ENCODE peak calls at places on chromosomes 6 and 20, in seven cellular contexts. One of them, this sample, is unnamed. For H3K4me1, the result is how much of the 10 kb centered on the place peaks cover.

GRCh38 chr6:2197177-2197671 is 48.2 kb downstream of the GMDS start:
- DNase-seq in right lobe of liver: no peak
- DNase-seq in stomach: no peak
- DNase-seq in sigmoid colon: no peak
- DNase-seq in cardiac muscle cell: peak
- DNase-seq in A549: no peak
- DNase-seq in neural progenitor cell: no peak
- DNase-seq in this sample: no peak

GRCh38 chr6:43508481-43509141 is 1.5 kb downstream of the LRRC73 start:
- DNase-seq in right lobe of liver: no peak
- DNase-seq in stomach: no peak
- DNase-seq in sigmoid colon: no peak
- DNase-seq in cardiac muscle cell: no peak
- DNase-seq in A549: no peak
- DNase-seq in neural progenitor cell: no peak
- DNase-seq in this sample: no peak

GRCh38 chr20:49785851-49786174 is 26.8 kb upstream of the SLC9A8 start:
- DNase-seq in right lobe of liver: no peak
- DNase-seq in stomach: no peak
- DNase-seq in sigmoid colon: no peak
- DNase-seq in cardiac muscle cell: no peak
- DNase-seq in A549: no peak
- DNase-seq in neural progenitor cell: no peak
- DNase-seq in this sample: no peak

GRCh38 chr6:85675030-85675819 is 32.5 kb upstream of the SYNCRIP start:
- DNase-seq in right lobe of liver: no peak
- DNase-seq in stomach: no peak
- DNase-seq in sigmoid colon: no peak
- DNase-seq in cardiac muscle cell: peak
- DNase-seq in A549: peak
- DNase-seq in neural progenitor cell: peak
- DNase-seq in this sample: no peak

GRCh38 chr6:169022079-169022478 is 231.6 kb downstream of the THBS2 start:
- DNase-seq in right lobe of liver: no peak
- DNase-seq in stomach: no peak
- DNase-seq in sigmoid colon: no peak
- DNase-seq in cardiac muscle cell: no peak
- DNase-seq in A549: no peak
- DNase-seq in neural progenitor cell: peak
- DNase-seq in this sample: no peak

GRCh38 chr20:17479041-17479657 is 52.0 kb downstream of the BFSP1 start:
- DNase-seq in right lobe of liver: no peak
- DNase-seq in stomach: no peak
- DNase-seq in sigmoid colon: no peak
- DNase-seq in cardiac muscle cell: no peak
- DNase-seq in A549: no peak
- DNase-seq in neural progenitor cell: no peak
- DNase-seq in this sample: no peak

GRCh38 chr20:33732166-33732970 is 572 bp downstream of the ZNF341 start:
- DNase-seq in right lobe of liver: peak
- DNase-seq in stomach: peak
- DNase-seq in sigmoid colon: peak
- DNase-seq in cardiac muscle cell: no peak
- DNase-seq in A549: peak
- DNase-seq in neural progenitor cell: no peak
- DNase-seq in this sample: peak

GRCh38 chr6:43171284-43172126 is 436 bp downstream of the SRF start:
- DNase-seq in right lobe of liver: peak
- DNase-seq in stomach: no peak
- DNase-seq in sigmoid colon: no peak
- DNase-seq in cardiac muscle cell: no peak
- DNase-seq in A549: no peak
- DNase-seq in neural progenitor cell: peak
- DNase-seq in this sample: no peak

GRCh38 chr20:57530327-57530981 is 5.5 kb upstream of the CTCFL start:
- DNase-seq in right lobe of liver: no peak
- DNase-seq in stomach: no peak
- DNase-seq in sigmoid colon: no peak
- DNase-seq in cardiac muscle cell: no peak
- DNase-seq in A549: no peak
- DNase-seq in neural progenitor cell: no peak
- DNase-seq in this sample: no peak

GRCh38 chr6:52537001-52537753 is 39.7 kb downstream of the TRAM2 start:
- DNase-seq in right lobe of liver: no peak
- DNase-seq in stomach: no peak
- DNase-seq in sigmoid colon: no peak
- DNase-seq in cardiac muscle cell: no peak
- DNase-seq in A549: no peak
- DNase-seq in neural progenitor cell: no peak
- DNase-seq in this sample: no peak

GRCh38 chr6:166476634-166477215 is 94.0 kb upstream of the MPC1 start:
- DNase-seq in right lobe of liver: no peak
- DNase-seq in stomach: no peak
- DNase-seq in sigmoid colon: no peak
- DNase-seq in cardiac muscle cell: no peak
- DNase-seq in A549: no peak
- DNase-seq in neural progenitor cell: no peak
- DNase-seq in this sample: no peak

GRCh38 chr6:33298773-33299236 is at the start of gene RGL2:
- DNase-seq in right lobe of liver: peak
- DNase-seq in stomach: peak
- DNase-seq in sigmoid colon: peak
- DNase-seq in cardiac muscle cell: peak
- DNase-seq in A549: peak
- DNase-seq in neural progenitor cell: peak
- DNase-seq in this sample: peak

GRCh38 chr20:3101737-3102574 is 17.4 kb upstream of the AVP start:
- DNase-seq in right lobe of liver: no peak
- DNase-seq in stomach: no peak
- DNase-seq in sigmoid colon: no peak
- DNase-seq in cardiac muscle cell: no peak
- DNase-seq in A549: no peak
- DNase-seq in neural progenitor cell: no peak
- DNase-seq in this sample: no peak

GRCh38 chr6:44512868-44513641 is 125.5 kb downstream of the CDC5L start:
- DNase-seq in right lobe of liver: no peak
- DNase-seq in stomach: no peak
- DNase-seq in sigmoid colon: no peak
- DNase-seq in cardiac muscle cell: no peak
- DNase-seq in A549: no peak
- DNase-seq in neural progenitor cell: no peak
- DNase-seq in this sample: no peak

GRCh38 chr6:46191961-46192360 is 21.2 kb upstream of the ENPP5 start:
- DNase-seq in right lobe of liver: no peak
- DNase-seq in stomach: no peak
- DNase-seq in sigmoid colon: no peak
- DNase-seq in cardiac muscle cell: peak
- DNase-seq in A549: no peak
- DNase-seq in neural progenitor cell: no peak
- DNase-seq in this sample: no peak

DNA sequence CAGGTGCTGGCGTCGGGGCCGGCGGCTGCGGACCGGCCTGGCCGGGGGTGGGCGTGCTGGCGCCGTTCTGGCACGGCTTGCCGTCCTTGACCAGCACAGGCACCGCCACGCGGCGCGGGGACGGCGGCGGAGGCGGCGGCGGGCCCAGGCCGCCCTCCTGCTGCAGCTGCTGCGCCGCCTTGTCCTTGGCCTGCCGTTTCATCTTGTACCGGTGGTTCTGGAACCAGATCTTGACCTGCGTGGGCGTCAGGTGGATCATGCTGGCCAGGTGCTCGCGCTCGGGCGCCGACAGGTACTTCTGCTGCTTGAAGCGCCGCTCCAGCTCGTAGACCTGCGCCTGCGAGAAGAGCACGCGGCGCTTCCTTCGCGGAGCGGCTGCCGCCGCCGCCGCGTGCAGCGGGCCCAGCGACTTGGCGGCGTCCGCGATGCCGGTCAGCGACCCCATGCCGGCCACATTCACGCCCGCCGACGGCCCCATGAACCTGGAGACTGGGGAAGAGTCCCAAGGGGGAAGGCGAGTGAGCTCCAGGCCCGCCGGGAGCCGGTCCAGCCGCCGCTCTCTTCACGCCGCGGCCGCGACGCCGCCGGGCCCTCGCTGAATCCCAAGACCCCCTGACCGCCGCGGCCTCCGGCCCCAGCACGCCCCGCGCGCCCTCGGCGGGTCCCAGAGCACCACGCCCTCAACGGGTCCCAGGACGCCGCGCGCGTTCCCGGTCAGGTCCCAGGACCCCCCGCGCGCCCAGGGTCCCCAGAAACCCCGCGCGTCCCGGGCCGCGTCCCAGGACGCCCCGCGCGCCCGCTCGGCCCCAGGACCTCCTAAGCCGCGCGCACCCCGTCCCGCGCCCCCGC is 1.1 kb downstream of the NKX2-4 start:
- DNase-seq in right lobe of liver: no peak
- DNase-seq in stomach: no peak
- DNase-seq in sigmoid colon: no peak
- DNase-seq in cardiac muscle cell: no peak
- DNase-seq in A549: no peak
- DNase-seq in neural progenitor cell: peak
- DNase-seq in this sample: no peak
- H3K4me3 ChIP-seq in right lobe of liver: no peak
- H3K4me3 ChIP-seq in stomach: peak
- H3K4me3 ChIP-seq in sigmoid colon: peak
- H3K4me3 ChIP-seq in cardiac muscle cell: no peak
- H3K4me3 ChIP-seq in A549: peak
- H3K4me3 ChIP-seq in neural progenitor cell: peak
- H3K4me3 ChIP-seq in this sample: peak

DNA sequence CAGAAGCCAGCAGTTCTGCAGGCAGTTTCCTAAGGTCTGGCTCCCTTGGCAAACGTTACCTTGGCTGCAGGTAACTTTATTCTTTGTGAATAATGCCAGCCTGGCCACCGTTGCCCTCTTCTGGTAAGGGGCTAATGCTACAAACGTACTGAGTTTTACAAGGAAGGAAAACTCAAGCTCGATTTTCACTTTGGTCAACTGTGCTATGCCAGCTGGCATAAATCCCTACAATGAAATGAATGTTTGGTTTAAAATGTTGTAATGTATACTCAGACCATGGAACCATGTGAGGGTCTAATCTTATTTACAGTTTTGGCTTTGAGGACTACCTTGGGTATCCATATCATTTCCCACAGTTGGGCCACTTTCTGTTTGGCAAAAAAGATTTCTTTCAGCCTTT is 101.4 kb downstream of the SLX4IP start:
- DNase-seq in right lobe of liver: peak
- DNase-seq in stomach: peak
- DNase-seq in sigmoid colon: no peak
- DNase-seq in cardiac muscle cell: peak
- DNase-seq in A549: peak
- DNase-seq in neural progenitor cell: peak
- DNase-seq in this sample: peak
- TF ChIP-seq CTCF in right lobe of liver: peak
- TF ChIP-seq CTCF in stomach: peak
- TF ChIP-seq CTCF in sigmoid colon: no peak
- TF ChIP-seq CTCF in cardiac muscle cell: peak
- TF ChIP-seq CTCF in A549: peak
- TF ChIP-seq CTCF in neural progenitor cell: peak
- TF ChIP-seq CTCF in this sample: peak

GRCh38 chr6:73732845-73733675 is 37.1 kb downstream of the CD109 start:
- DNase-seq in right lobe of liver: peak
- DNase-seq in stomach: peak
- DNase-seq in sigmoid colon: peak
- DNase-seq in cardiac muscle cell: peak
- DNase-seq in A549: peak
- DNase-seq in neural progenitor cell: peak
- DNase-seq in this sample: peak
- H3K4me1 ChIP-seq in right lobe of liver: under half
- H3K4me1 ChIP-seq in stomach: under half
- H3K4me1 ChIP-seq in sigmoid colon: under half
- H3K4me1 ChIP-seq in cardiac muscle cell: under half
- H3K4me1 ChIP-seq in A549: under half
- H3K4me1 ChIP-seq in neural progenitor cell: under half
- H3K4me1 ChIP-seq in this sample: under half

GRCh38 chr6:162922816-162923215 is 195.0 kb downstream of the PACRG start:
- DNase-seq in right lobe of liver: no peak
- DNase-seq in stomach: no peak
- DNase-seq in sigmoid colon: no peak
- DNase-seq in cardiac muscle cell: no peak
- DNase-seq in A549: no peak
- DNase-seq in neural progenitor cell: no peak
- DNase-seq in this sample: no peak
- H3K4me3 ChIP-seq in right lobe of liver: no peak
- H3K4me3 ChIP-seq in stomach: no peak
- H3K4me3 ChIP-seq in sigmoid colon: no peak
- H3K4me3 ChIP-seq in cardiac muscle cell: no peak
- H3K4me3 ChIP-seq in A549: no peak
- H3K4me3 ChIP-seq in neural progenitor cell: no peak
- H3K4me3 ChIP-seq in this sample: no peak

GRCh38 chr20:21048841-21049273 is 57.3 kb downstream of the LINC00237 start:
- DNase-seq in right lobe of liver: peak
- DNase-seq in stomach: peak
- DNase-seq in sigmoid colon: no peak
- DNase-seq in cardiac muscle cell: peak
- DNase-seq in A549: peak
- DNase-seq in neural progenitor cell: peak
- DNase-seq in this sample: no peak
- TF ChIP-seq CTCF in right lobe of liver: peak
- TF ChIP-seq CTCF in stomach: no peak
- TF ChIP-seq CTCF in sigmoid colon: no peak
- TF ChIP-seq CTCF in cardiac muscle cell: peak
- TF ChIP-seq CTCF in A549: peak
- TF ChIP-seq CTCF in neural progenitor cell: peak
- TF ChIP-seq CTCF in this sample: peak